ENCODE peak calls at places on chromosome 22, in four cellular contexts. J is upper lobe of right lung, Y is uterus, U is A549. F is an unnamed sample.
A peak's percentile ranks its signal among the peaks of the same experiment; 100 is the strongest.

GRCh38 chr22:37930270-37930951 is 23.0 kb downstream of the C22orf23 start:
- DNase-seq in J (no peak), Y (no peak), U (peak; percentile 28), F (no peak)

GRCh38 chr22:42947211-42947990 is 67.5 kb downstream of the PACSIN2 start:
- DNase-seq in J (no peak), Y (no peak), U (peak; percentile 44), F (no peak)

GRCh38 chr22:38310518-38311330 is 6.5 kb downstream of the CSNK1E start:
- DNase-seq in J (no peak), Y (peak; percentile 39), U (no peak), F (peak; percentile 63)

GRCh38 chr22:48712558-48712957 is 1115.1 kb downstream of the BRD1 start:
- DNase-seq in J (peak; percentile 39), Y (no peak), U (no peak), F (no peak)

GRCh38 chr22:38614331-38615122 is 41.7 kb downstream of the FAM227A start:
- DNase-seq in J (no peak), Y (no peak), U (peak; percentile 12), F (no peak)

GRCh38 chr22:38135133-38135706 is 24.7 kb upstream of the BAIAP2L2 start:
- DNase-seq in J (peak; percentile 46), Y (peak; percentile 11), U (peak; percentile 56), F (no peak)

GRCh38 chr22:35850831-35851230 is 133.2 kb downstream of the APOL5 start:
- DNase-seq in J (no peak), Y (no peak), U (no peak), F (no peak)

GRCh38 chr22:46007003-46007847 is 30.3 kb upstream of the WNT7B start:
- DNase-seq in J (peak; percentile 88), Y (peak; percentile 78), U (peak; percentile 66), F (peak; percentile 83)

GRCh38 chr22:42697542-42698013 is 23.1 kb downstream of the A4GALT start:
- DNase-seq in J (no peak), Y (peak; percentile 89), U (peak; percentile 79), F (peak; percentile 92)

GRCh38 chr22:36584666-36585065 is 55.7 kb upstream of the EIF3D start:
- DNase-seq in J (no peak), Y (no peak), U (no peak), F (no peak)

GRCh38 chr22:37303821-37304274 is 21.5 kb downstream of the CYTH4 start:
- DNase-seq in J (peak; percentile 83), Y (no peak), U (peak; percentile 67), F (peak; percentile 64)

GRCh38 chr22:44970291-44970690 is 39.5 kb downstream of the PHF21B start:
- DNase-seq in J (no peak), Y (no peak), U (no peak), F (no peak)

GRCh38 chr22:44969817-44970216 is 40.0 kb downstream of the PHF21B start:
- DNase-seq in J (no peak), Y (no peak), U (no peak), F (no peak)

GRCh38 chr22:44973829-44974228 is 36.0 kb downstream of the PHF21B start:
- DNase-seq in J (no peak), Y (no peak), U (no peak), F (no peak)

GRCh38 chr22:44971651-44972362 is 38.0 kb downstream of the PHF21B start:
- DNase-seq in J (no peak), Y (no peak), U (no peak), F (no peak)

GRCh38 chr22:44972363-44973083 is 37.3 kb downstream of the PHF21B start:
- DNase-seq in J (no peak), Y (no peak), U (no peak), F (no peak)
- H3K27ac ChIP-seq in J (no peak overlapping the region), Y (no peak overlapping the region), U (no peak overlapping the region), F (no peak overlapping the region)

GRCh38 chr22:23583153-23583552 is 3.1 kb upstream of the IGLL1 start:
- DNase-seq in J (no peak), Y (no peak), U (no peak), F (no peak)
- H3K27ac ChIP-seq in J (no peak overlapping the region), Y (no peak overlapping the region), U (no peak overlapping the region), F (no peak overlapping the region)

DNA sequence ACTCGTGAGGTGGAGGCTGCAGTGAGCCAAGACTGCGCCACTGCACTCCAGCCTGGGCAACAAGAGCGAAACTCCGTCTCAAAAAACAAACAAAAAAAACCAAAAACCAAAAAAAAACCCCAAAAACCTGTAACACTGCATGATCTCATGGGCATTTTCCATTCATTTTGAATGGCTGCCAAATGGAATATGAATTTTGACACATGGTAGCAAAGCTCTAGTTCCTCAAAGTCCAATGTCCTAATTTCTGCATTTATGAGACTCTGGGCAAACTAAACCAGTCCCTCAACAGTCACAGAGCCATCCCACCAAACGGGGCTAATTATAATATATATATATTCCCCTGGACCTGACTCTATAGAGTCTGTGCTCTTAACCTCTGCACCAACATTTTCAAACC is 61.8 kb downstream of the SGSM3 start:
- DNase-seq in J (no peak), Y (no peak), U (no peak), F (no peak)
- H3K27ac ChIP-seq in J (no peak overlapping the region), Y (no peak overlapping the region), U (no peak overlapping the region), F (no peak overlapping the region)

GRCh38 chr22:25791556-25791955 is 49.6 kb downstream of the MYO18B start:
- DNase-seq in J (no peak), Y (no peak), U (no peak), F (no peak)
- H3K27ac ChIP-seq in J (no peak overlapping the region), Y (no peak overlapping the region), U (no peak overlapping the region), F (no peak overlapping the region)

DNA sequence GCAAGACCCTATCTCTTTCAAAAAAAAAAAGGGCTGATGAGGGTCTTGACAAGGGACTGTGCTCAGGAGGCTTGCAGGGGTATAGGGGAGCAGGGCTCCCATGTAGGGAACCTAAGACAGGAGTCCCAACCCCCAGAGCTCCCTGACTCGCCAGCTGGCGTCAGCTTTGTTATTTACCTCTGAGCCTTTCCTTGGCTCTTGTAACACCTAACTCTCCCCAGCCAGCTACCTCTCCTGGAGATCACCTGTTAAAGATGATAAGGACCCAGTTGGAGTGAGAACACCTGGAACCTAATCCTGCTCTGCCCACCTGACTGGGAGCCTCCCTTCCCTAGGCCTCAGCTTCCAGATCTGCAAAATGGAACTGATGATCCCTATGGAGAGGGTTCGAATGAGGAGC is 13.2 kb downstream of the SLC35E4 start:
- DNase-seq in J (no peak), Y (no peak), U (no peak), F (no peak)
- H3K27ac ChIP-seq in J (no peak overlapping the region), Y (no peak overlapping the region), U (no peak overlapping the region), F (no peak overlapping the region)

GRCh38 chr22:23282089-23282501 is 101.8 kb downstream of the BCR start:
- DNase-seq in J (peak; percentile 94), Y (peak; percentile 72), U (peak; percentile 54), F (peak; percentile 73)

GRCh38 chr22:23281406-23282088 is 101.2 kb downstream of the BCR start:
- DNase-seq in J (peak; percentile 90), Y (peak; percentile 85), U (peak; percentile 61), F (peak; percentile 88)

GRCh38 chr22:23282516-23282915 is 102.2 kb downstream of the BCR start:
- DNase-seq in J (no peak), Y (no peak), U (no peak), F (no peak)

GRCh38 chr22:23283591-23284503 is 103.5 kb downstream of the BCR start:
- DNase-seq in J (no peak), Y (no peak), U (no peak), F (no peak)

GRCh38 chr22:23282986-23283385 is 102.7 kb downstream of the BCR start:
- DNase-seq in J (no peak), Y (no peak), U (no peak), F (no peak)
- H3K27ac ChIP-seq in J (peak overlapping the region; percentile 76), Y (no peak overlapping the region), U (peak overlapping the region; percentile 77), F (peak overlapping the region; percentile 20)

GRCh38 chr22:32700186-32700882 is 101.2 kb upstream of the TIMP3 start:
- DNase-seq in J (no peak), Y (peak; percentile 23), U (no peak), F (no peak)

GRCh38 chr22:32699686-32700085 is 101.8 kb upstream of the TIMP3 start:
- DNase-seq in J (no peak), Y (no peak), U (no peak), F (no peak)

GRCh38 chr22:32698926-32699619 is 102.4 kb upstream of the TIMP3 start:
- DNase-seq in J (no peak), Y (peak; percentile 75), U (no peak), F (peak; percentile 81)

GRCh38 chr22:32702421-32702820 is 99.1 kb upstream of the TIMP3 start:
- DNase-seq in J (no peak), Y (no peak), U (no peak), F (no peak)

GRCh38 chr22:32701021-32701420 is 100.5 kb upstream of the TIMP3 start:
- DNase-seq in J (no peak), Y (no peak), U (no peak), F (no peak)
- H3K27ac ChIP-seq in J (peak overlapping the region; percentile 9), Y (peak overlapping the region; percentile 64), U (no peak overlapping the region), F (peak overlapping the region; percentile 63)